ENCODE peak calls at places on chromosomes 6 and 20, in seven cellular contexts. One of them, this sample, is unnamed.

GRCh38 chr6:5098501-5099270 is 13.5 kb downstream of the PPP1R3G start:
- DNase-seq in left ventricle myocardium inferior: no peak
- DNase-seq in CD8-positive, alpha-beta memory T cell: no peak
- DNase-seq in psoas muscle: peak; percentile 31
- DNase-seq in IMR-90: no peak
- DNase-seq in lung: no peak
- DNase-seq in heart left ventricle: no peak
- DNase-seq in this sample: no peak

GRCh38 chr6:39904946-39905639 is 29.2 kb downstream of the MOCS1 start:
- DNase-seq in left ventricle myocardium inferior: no peak
- DNase-seq in IMR-90: no peak
- DNase-seq in psoas muscle: no peak
- DNase-seq in CD8-positive, alpha-beta memory T cell: no peak
- DNase-seq in lung: no peak
- DNase-seq in heart left ventricle: no peak
- DNase-seq in this sample: no peak

GRCh38 chr6:108408861-108409260 is 114.0 kb downstream of the AFG1L start:
- DNase-seq in IMR-90: no peak
- DNase-seq in CD8-positive, alpha-beta memory T cell: no peak
- DNase-seq in lung: no peak
- DNase-seq in heart left ventricle: no peak
- DNase-seq in psoas muscle: no peak
- DNase-seq in left ventricle myocardium inferior: no peak
- DNase-seq in this sample: no peak

GRCh38 chr6:31178143-31179041 is 7.9 kb upstream of the POU5F1 start:
- DNase-seq in lung: no peak
- DNase-seq in IMR-90: no peak
- DNase-seq in psoas muscle: no peak
- DNase-seq in left ventricle myocardium inferior: no peak
- DNase-seq in CD8-positive, alpha-beta memory T cell: no peak
- DNase-seq in heart left ventricle: no peak
- DNase-seq in this sample: no peak

GRCh38 chr20:54153847-54154246 is 19.9 kb downstream of the CYP24A1 start:
- DNase-seq in IMR-90: no peak
- DNase-seq in lung: no peak
- DNase-seq in CD8-positive, alpha-beta memory T cell: no peak
- DNase-seq in heart left ventricle: no peak
- DNase-seq in left ventricle myocardium inferior: no peak
- DNase-seq in psoas muscle: no peak
- DNase-seq in this sample: no peak

GRCh38 chr6:42441059-42441471 is 10.7 kb downstream of the TRERF1 start:
- DNase-seq in heart left ventricle: no peak
- DNase-seq in CD8-positive, alpha-beta memory T cell: no peak
- DNase-seq in left ventricle myocardium inferior: no peak
- DNase-seq in lung: no peak
- DNase-seq in IMR-90: peak; percentile 81
- DNase-seq in psoas muscle: no peak
- DNase-seq in this sample: no peak

GRCh38 chr20:48945840-48946514 is 24.5 kb downstream of the ARFGEF2 start:
- DNase-seq in heart left ventricle: no peak
- DNase-seq in IMR-90: peak; percentile 45
- DNase-seq in left ventricle myocardium inferior: no peak
- DNase-seq in lung: peak; percentile 30
- DNase-seq in psoas muscle: no peak
- DNase-seq in CD8-positive, alpha-beta memory T cell: no peak
- DNase-seq in this sample: no peak

GRCh38 chr6:69019832-69020231 is 384.8 kb downstream of the ADGRB3 start:
- DNase-seq in IMR-90: peak; percentile 20
- DNase-seq in psoas muscle: no peak
- DNase-seq in CD8-positive, alpha-beta memory T cell: no peak
- DNase-seq in heart left ventricle: no peak
- DNase-seq in lung: no peak
- DNase-seq in left ventricle myocardium inferior: no peak
- DNase-seq in this sample: no peak

GRCh38 chr20:13017883-13018535 is 9.2 kb downstream of the SPTLC3 start:
- DNase-seq in heart left ventricle: no peak
- DNase-seq in IMR-90: no peak
- DNase-seq in left ventricle myocardium inferior: no peak
- DNase-seq in lung: no peak
- DNase-seq in psoas muscle: no peak
- DNase-seq in CD8-positive, alpha-beta memory T cell: no peak
- DNase-seq in this sample: no peak

GRCh38 chr6:149480502-149481280 is 4.1 kb downstream of the ZC3H12D start:
- DNase-seq in lung: no peak
- DNase-seq in IMR-90: no peak
- DNase-seq in left ventricle myocardium inferior: no peak
- DNase-seq in psoas muscle: no peak
- DNase-seq in CD8-positive, alpha-beta memory T cell: peak; percentile 33
- DNase-seq in heart left ventricle: no peak
- DNase-seq in this sample: peak; percentile 33

GRCh38 chr20:1086273-1087213 is 31.9 kb upstream of the PSMF1 start:
- DNase-seq in heart left ventricle: no peak
- DNase-seq in psoas muscle: no peak
- DNase-seq in IMR-90: no peak
- DNase-seq in left ventricle myocardium inferior: no peak
- DNase-seq in lung: no peak
- DNase-seq in CD8-positive, alpha-beta memory T cell: no peak
- DNase-seq in this sample: no peak

GRCh38 chr6:42338573-42339218 is 113.0 kb downstream of the TRERF1 start:
- DNase-seq in left ventricle myocardium inferior: no peak
- DNase-seq in IMR-90: peak; percentile 99
- DNase-seq in heart left ventricle: no peak
- DNase-seq in lung: no peak
- DNase-seq in CD8-positive, alpha-beta memory T cell: no peak
- DNase-seq in psoas muscle: no peak
- DNase-seq in this sample: no peak

GRCh38 chr6:164345340-164345739 is 930.8 kb downstream of the QKI start:
- DNase-seq in psoas muscle: no peak
- DNase-seq in heart left ventricle: no peak
- DNase-seq in left ventricle myocardium inferior: no peak
- DNase-seq in CD8-positive, alpha-beta memory T cell: no peak
- DNase-seq in lung: no peak
- DNase-seq in IMR-90: no peak
- DNase-seq in this sample: no peak

GRCh38 chr6:136317023-136317649 is 27.5 kb upstream of the BCLAF1 start:
- DNase-seq in heart left ventricle: peak; percentile 37
- DNase-seq in psoas muscle: no peak
- DNase-seq in IMR-90: peak; percentile 69
- DNase-seq in lung: peak; percentile 50
- DNase-seq in left ventricle myocardium inferior: no peak
- DNase-seq in CD8-positive, alpha-beta memory T cell: peak; percentile 68
- DNase-seq in this sample: peak; percentile 57

GRCh38 chr6:130749402-130749801 is 77.8 kb upstream of the SMLR1 start:
- DNase-seq in left ventricle myocardium inferior: no peak
- DNase-seq in psoas muscle: no peak
- DNase-seq in CD8-positive, alpha-beta memory T cell: no peak
- DNase-seq in heart left ventricle: no peak
- DNase-seq in lung: no peak
- DNase-seq in IMR-90: no peak
- DNase-seq in this sample: no peak

GRCh38 chr6:14804444-14805210 is 441.2 kb upstream of the JARID2 start:
- DNase-seq in CD8-positive, alpha-beta memory T cell: no peak
- DNase-seq in heart left ventricle: peak; percentile 93
- DNase-seq in psoas muscle: peak; percentile 86
- DNase-seq in lung: peak; percentile 51
- DNase-seq in IMR-90: peak; percentile 86
- DNase-seq in left ventricle myocardium inferior: peak; percentile 89
- DNase-seq in this sample: no peak

GRCh38 chr6:146028250-146028789 is 542 bp upstream of the GRM1 start:
- DNase-seq in left ventricle myocardium inferior: peak; percentile 48
- DNase-seq in heart left ventricle: peak; percentile 32
- DNase-seq in CD8-positive, alpha-beta memory T cell: peak; percentile 15
- DNase-seq in IMR-90: peak; percentile 42
- DNase-seq in psoas muscle: peak; percentile 68
- DNase-seq in lung: no peak
- DNase-seq in this sample: peak; percentile 20

GRCh38 chr6:147257760-147258159 is 53.5 kb downstream of the STXBP5 start:
- DNase-seq in IMR-90: no peak
- DNase-seq in heart left ventricle: no peak
- DNase-seq in left ventricle myocardium inferior: no peak
- DNase-seq in CD8-positive, alpha-beta memory T cell: no peak
- DNase-seq in lung: no peak
- DNase-seq in psoas muscle: no peak
- DNase-seq in this sample: no peak

GRCh38 chr20:48246391-48246790 is 461.1 kb upstream of the SULF2 start:
- DNase-seq in IMR-90: no peak
- DNase-seq in CD8-positive, alpha-beta memory T cell: no peak
- DNase-seq in lung: no peak
- DNase-seq in left ventricle myocardium inferior: no peak
- DNase-seq in heart left ventricle: no peak
- DNase-seq in psoas muscle: no peak
- DNase-seq in this sample: no peak

GRCh38 chr6:127515234-127515793 is 3.8 kb downstream of the MTCL3 start:
- DNase-seq in CD8-positive, alpha-beta memory T cell: no peak
- DNase-seq in lung: no peak
- DNase-seq in psoas muscle: no peak
- DNase-seq in heart left ventricle: no peak
- DNase-seq in left ventricle myocardium inferior: no peak
- DNase-seq in IMR-90: no peak
- DNase-seq in this sample: peak; percentile 13

GRCh38 chr6:47146426-47147174 is 104.5 kb upstream of the ADGRF1 start:
- DNase-seq in CD8-positive, alpha-beta memory T cell: no peak
- DNase-seq in psoas muscle: no peak
- DNase-seq in lung: no peak
- DNase-seq in left ventricle myocardium inferior: no peak
- DNase-seq in heart left ventricle: no peak
- DNase-seq in IMR-90: peak; percentile 43
- DNase-seq in this sample: no peak

DNA sequence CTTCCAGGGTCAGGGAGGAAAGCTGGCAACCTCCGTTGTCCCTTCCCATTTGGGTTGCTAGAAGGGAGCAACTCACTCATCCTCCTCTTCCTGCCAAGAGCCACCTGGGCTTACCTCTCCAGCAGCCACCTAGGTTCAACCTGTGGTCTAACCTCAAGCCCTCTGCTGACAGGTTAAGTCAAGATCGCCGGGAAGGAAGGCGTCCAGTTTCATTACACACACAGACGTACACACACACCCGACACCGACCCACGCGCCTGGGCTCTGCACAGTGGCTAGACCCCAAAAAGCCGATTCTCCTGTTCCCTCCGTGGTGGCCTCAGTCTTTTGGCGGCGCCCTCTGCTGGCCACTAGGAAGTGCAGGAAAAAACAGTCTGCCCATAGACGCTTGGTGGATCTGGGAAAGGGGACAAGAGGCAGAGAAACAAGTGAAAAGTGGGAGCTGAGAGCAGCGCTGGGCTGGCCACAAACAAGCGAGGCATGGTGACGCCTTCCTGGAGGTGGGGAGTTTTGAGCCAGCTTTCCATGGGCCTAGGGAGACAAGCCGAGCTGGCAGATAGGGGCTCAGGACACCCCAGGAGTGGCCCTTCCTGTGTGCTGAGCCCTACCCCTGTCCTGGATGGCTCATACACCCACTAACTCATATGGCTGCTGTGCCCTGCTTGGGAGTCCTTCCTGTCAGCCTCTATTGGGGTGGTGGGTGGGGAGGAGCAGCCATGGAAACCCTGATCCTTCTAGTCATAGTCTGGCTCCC is 52.7 kb downstream of the MRPL14 start:
- DNase-seq in heart left ventricle: peak; percentile 64
- DNase-seq in IMR-90: peak; percentile 87
- DNase-seq in psoas muscle: peak; percentile 86
- DNase-seq in lung: peak; percentile 64
- DNase-seq in left ventricle myocardium inferior: peak; percentile 84
- DNase-seq in CD8-positive, alpha-beta memory T cell: peak; percentile 71
- DNase-seq in this sample: peak; percentile 62
- H3K4me3 ChIP-seq in heart left ventricle: peak overlapping the region; percentile 52
- H3K4me3 ChIP-seq in IMR-90: no peak overlapping the region
- H3K4me3 ChIP-seq in psoas muscle: peak overlapping the region; percentile 72
- H3K4me3 ChIP-seq in lung: no peak overlapping the region
- H3K4me3 ChIP-seq in left ventricle myocardium inferior: peak overlapping the region; percentile 67
- H3K4me3 ChIP-seq in CD8-positive, alpha-beta memory T cell: peak overlapping the region; percentile 46
- H3K4me3 ChIP-seq in this sample: peak overlapping the region; percentile 65

GRCh38 chr6:137793805-137794508 is 73.1 kb upstream of the TNFAIP3 start:
- DNase-seq in psoas muscle: no peak
- DNase-seq in lung: no peak
- DNase-seq in heart left ventricle: no peak
- DNase-seq in left ventricle myocardium inferior: no peak
- DNase-seq in IMR-90: no peak
- DNase-seq in CD8-positive, alpha-beta memory T cell: no peak
- DNase-seq in this sample: no peak
- H3K4me1 ChIP-seq in psoas muscle: no peaks in the 10 kb centered on the region
- H3K4me1 ChIP-seq in lung: no peaks in the 10 kb centered on the region
- H3K4me1 ChIP-seq in heart left ventricle: peaks cover 10% of the 10 kb centered on the region
- H3K4me1 ChIP-seq in left ventricle myocardium inferior: peaks cover 9% of the 10 kb centered on the region
- H3K4me1 ChIP-seq in IMR-90: no peaks in the 10 kb centered on the region
- H3K4me1 ChIP-seq in CD8-positive, alpha-beta memory T cell: peaks cover 41% of the 10 kb centered on the region
- H3K4me1 ChIP-seq in this sample: peaks cover 8% of the 10 kb centered on the region

GRCh38 chr20:50393990-50394561 is 116.1 kb upstream of the PTPN1 start:
- DNase-seq in IMR-90: no peak
- DNase-seq in heart left ventricle: no peak
- DNase-seq in left ventricle myocardium inferior: no peak
- DNase-seq in CD8-positive, alpha-beta memory T cell: no peak
- DNase-seq in psoas muscle: no peak
- DNase-seq in lung: no peak
- DNase-seq in this sample: no peak

GRCh38 chr20:50391444-50392137 is 118.6 kb upstream of the PTPN1 start:
- DNase-seq in heart left ventricle: no peak
- DNase-seq in CD8-positive, alpha-beta memory T cell: no peak
- DNase-seq in lung: no peak
- DNase-seq in psoas muscle: no peak
- DNase-seq in left ventricle myocardium inferior: no peak
- DNase-seq in IMR-90: no peak
- DNase-seq in this sample: no peak

GRCh38 chr20:50394569-50394968 is 115.6 kb upstream of the PTPN1 start:
- DNase-seq in psoas muscle: no peak
- DNase-seq in lung: no peak
- DNase-seq in heart left ventricle: no peak
- DNase-seq in IMR-90: no peak
- DNase-seq in CD8-positive, alpha-beta memory T cell: no peak
- DNase-seq in left ventricle myocardium inferior: no peak
- DNase-seq in this sample: no peak

GRCh38 chr20:50392138-50392866 is 117.9 kb upstream of the PTPN1 start:
- DNase-seq in lung: no peak
- DNase-seq in CD8-positive, alpha-beta memory T cell: no peak
- DNase-seq in heart left ventricle: no peak
- DNase-seq in psoas muscle: no peak
- DNase-seq in IMR-90: no peak
- DNase-seq in left ventricle myocardium inferior: no peak
- DNase-seq in this sample: no peak

DNA sequence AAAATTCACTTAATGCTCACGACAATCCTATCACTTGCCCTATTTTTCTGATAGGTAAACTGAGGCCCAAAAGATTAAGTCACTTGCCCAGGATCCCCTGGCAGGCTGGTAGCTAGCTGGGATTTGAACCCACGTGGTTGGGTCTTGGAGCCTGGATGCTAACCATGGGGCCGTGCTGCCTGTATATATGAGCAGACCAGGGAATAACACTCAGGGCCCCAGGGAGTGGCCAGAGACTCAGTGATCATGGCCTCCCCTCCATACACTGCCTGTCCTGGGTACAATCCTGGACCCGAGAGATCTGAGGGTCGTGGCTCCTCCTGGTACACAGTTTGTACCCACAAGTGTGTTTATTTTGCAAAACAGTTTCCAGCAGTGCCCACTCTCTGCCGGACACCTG is 116.9 kb upstream of the PTPN1 start:
- DNase-seq in IMR-90: no peak
- DNase-seq in CD8-positive, alpha-beta memory T cell: no peak
- DNase-seq in left ventricle myocardium inferior: no peak
- DNase-seq in heart left ventricle: no peak
- DNase-seq in psoas muscle: no peak
- DNase-seq in lung: no peak
- DNase-seq in this sample: no peak
- H3K27me3 ChIP-seq in IMR-90: no peaks in the 10 kb centered on the region
- H3K27me3 ChIP-seq in CD8-positive, alpha-beta memory T cell: no peaks in the 10 kb centered on the region
- H3K27me3 ChIP-seq in left ventricle myocardium inferior: no peaks in the 10 kb centered on the region
- H3K27me3 ChIP-seq in heart left ventricle: no peaks in the 10 kb centered on the region
- H3K27me3 ChIP-seq in psoas muscle: no peaks in the 10 kb centered on the region
- H3K27me3 ChIP-seq in lung: no peaks in the 10 kb centered on the region
- H3K27me3 ChIP-seq in this sample: no peaks in the 10 kb centered on the region

GRCh38 chr20:61296629-61297019 is 44.6 kb downstream of the CDH4 start:
- DNase-seq in lung: no peak
- DNase-seq in psoas muscle: no peak
- DNase-seq in IMR-90: no peak
- DNase-seq in CD8-positive, alpha-beta memory T cell: no peak
- DNase-seq in heart left ventricle: no peak
- DNase-seq in left ventricle myocardium inferior: no peak
- DNase-seq in this sample: no peak
- H3K4me3 ChIP-seq in lung: no peak overlapping the region
- H3K4me3 ChIP-seq in psoas muscle: no peak overlapping the region
- H3K4me3 ChIP-seq in IMR-90: no peak overlapping the region
- H3K4me3 ChIP-seq in CD8-positive, alpha-beta memory T cell: no peak overlapping the region
- H3K4me3 ChIP-seq in heart left ventricle: no peak overlapping the region
- H3K4me3 ChIP-seq in left ventricle myocardium inferior: no peak overlapping the region
- H3K4me3 ChIP-seq in this sample: no peak overlapping the region

This sample was measured in naive thymus-derived CD4-positive, alpha-beta T cell.